ENCODE peak calls at places on chromosomes 16 and 17, in nine cellular contexts. D is CD4-positive, CD25-positive, alpha-beta regulatory T cell; U is CD8-positive, alpha-beta memory T cell; A is esophagus squamous epithelium; M is kidney; F is osteoblast; P is transverse colon; O is iPS DF 6.9; Z is MM.1S. T is an unnamed sample.
A peak's percentile ranks its signal among the peaks of the same experiment; 100 is the strongest.

GRCh38 chr17:57809879-57810278 is 40.0 kb downstream of the MRPS23 start:
- DNase-seq in D (no peak), U (no peak), A (no peak), M (no peak), F (no peak), P (no peak), O (no peak), Z (no peak), T (no peak)

GRCh38 chr16:64152010-64152767 is 969.7 kb downstream of the CDH11 start:
- DNase-seq in D (no peak), U (no peak), A (no peak), M (no peak), F (peak; percentile 5), P (no peak), O (no peak), Z (no peak), T (no peak)

GRCh38 chr17:34637041-34637547 is 57.7 kb downstream of the TMEM132E start:
- DNase-seq in D (no peak), U (no peak), A (no peak), M (no peak), F (no peak), P (no peak), O (no peak), Z (no peak), T (no peak)

GRCh38 chr16:29198731-29199521 is 207.6 kb downstream of the NPIPB11 start:
- DNase-seq in D (no peak), U (no peak), A (no peak), M (peak; percentile 71), F (no peak), P (peak; percentile 7), O (no peak), Z (no peak), T (peak; percentile 31)

GRCh38 chr17:79988163-79988971 is 47.3 kb downstream of the TBC1D16 start:
- DNase-seq in D (no peak), U (no peak), A (no peak), M (peak; percentile 86), F (peak; percentile 98), P (peak; percentile 61), O (no peak), Z (no peak), T (peak; percentile 86)

GRCh38 chr17:65074778-65075250 is 18.3 kb upstream of the GNA13 start:
- DNase-seq in D (no peak), U (no peak), A (no peak), M (peak; percentile 81), F (peak; percentile 65), P (peak; percentile 60), O (no peak), Z (no peak), T (peak; percentile 72)

GRCh38 chr17:27762527-27763305 is 37.6 kb downstream of the NOS2 start:
- DNase-seq in D (peak; percentile 18), U (no peak), A (no peak), M (peak; percentile 25), F (no peak), P (no peak), O (no peak), Z (peak; percentile 35), T (no peak)

GRCh38 chr17:60059082-60059481 is 19.6 kb downstream of the HEATR6 start:
- DNase-seq in D (no peak), U (no peak), A (no peak), M (no peak), F (no peak), P (no peak), O (no peak), Z (no peak), T (no peak)

GRCh38 chr16:78788276-78788675 is 688.8 kb downstream of the WWOX start:
- DNase-seq in D (no peak), U (no peak), A (no peak), M (no peak), F (no peak), P (no peak), O (no peak), Z (no peak), T (no peak)

GRCh38 chr16:56866955-56867830 is 2.2 kb downstream of the SLC12A3 start:
- DNase-seq in D (peak; percentile 77), U (peak; percentile 55), A (no peak), M (no peak), F (peak; percentile 95), P (peak; percentile 37), O (no peak), Z (peak; percentile 65), T (no peak)

GRCh38 chr17:39926588-39927100 is 757 bp downstream of the ORMDL3 start:
- DNase-seq in D (peak; percentile 89), U (peak; percentile 52), A (no peak), M (peak; percentile 85), F (peak; percentile 86), P (peak; percentile 60), O (peak; percentile 22), Z (peak; percentile 70), T (no peak)

GRCh38 chr17:17783121-17783824 is 53.5 kb downstream of the SREBF1 start:
- DNase-seq in D (peak; percentile 77), U (peak; percentile 62), A (no peak), M (peak; percentile 90), F (no peak), P (peak; percentile 60), O (no peak), Z (peak; percentile 71), T (no peak)

GRCh38 chr16:86027366-86028126 is 128.6 kb downstream of the IRF8 start:
- DNase-seq in D (no peak), U (no peak), A (no peak), M (peak; percentile 28), F (no peak), P (peak; percentile 53), O (no peak), Z (no peak), T (no peak)

GRCh38 chr16:75054556-75054947 is 55.7 kb downstream of the ZNRF1 start:
- DNase-seq in D (no peak), U (no peak), A (no peak), M (no peak), F (no peak), P (no peak), O (no peak), Z (no peak), T (no peak)
- H3K4me1 ChIP-seq in D (no peaks in the 10 kb centered on the region), U (no peaks in the 10 kb centered on the region), A (peaks cover 55% of the 10 kb centered on the region), M (peaks cover 14% of the 10 kb centered on the region), F (peaks cover 5% of the 10 kb centered on the region), P (peaks cover 19% of the 10 kb centered on the region), O (no peaks in the 10 kb centered on the region), Z (no peaks in the 10 kb centered on the region), T (peaks cover 8% of the 10 kb centered on the region)

GRCh38 chr16:87834668-87835473 is 34.4 kb downstream of the SLC7A5 start:
- DNase-seq in D (no peak), U (no peak), A (no peak), M (no peak), F (no peak), P (no peak), O (no peak), Z (no peak), T (peak; percentile 92)
- H3K36me3 ChIP-seq in D (peaks cover 67% of the 10 kb centered on the region), U (peaks cover 12% of the 10 kb centered on the region), A (peaks cover 5% of the 10 kb centered on the region), M (no peaks in the 10 kb centered on the region), F (peaks cover 93% of the 10 kb centered on the region), P (no peaks in the 10 kb centered on the region), O (peaks cover 73% of the 10 kb centered on the region), Z (no peaks in the 10 kb centered on the region), T (peaks cover 99% of the 10 kb centered on the region)

GRCh38 chr16:23286131-23286532 is 16.0 kb upstream of the SCNN1B start:
- DNase-seq in D (no peak), U (no peak), A (no peak), M (no peak), F (peak; percentile 74), P (no peak), O (no peak), Z (no peak), T (no peak)

GRCh38 chr16:23284584-23284983 is 17.5 kb upstream of the SCNN1B start:
- DNase-seq in D (no peak), U (no peak), A (no peak), M (no peak), F (no peak), P (no peak), O (no peak), Z (no peak), T (no peak)

GRCh38 chr16:23280483-23280967 is 21.6 kb upstream of the SCNN1B start:
- DNase-seq in D (no peak), U (no peak), A (no peak), M (no peak), F (no peak), P (no peak), O (no peak), Z (no peak), T (no peak)

GRCh38 chr16:23282508-23282907 is 19.6 kb upstream of the SCNN1B start:
- DNase-seq in D (no peak), U (no peak), A (no peak), M (no peak), F (no peak), P (no peak), O (no peak), Z (no peak), T (no peak)

DNA sequence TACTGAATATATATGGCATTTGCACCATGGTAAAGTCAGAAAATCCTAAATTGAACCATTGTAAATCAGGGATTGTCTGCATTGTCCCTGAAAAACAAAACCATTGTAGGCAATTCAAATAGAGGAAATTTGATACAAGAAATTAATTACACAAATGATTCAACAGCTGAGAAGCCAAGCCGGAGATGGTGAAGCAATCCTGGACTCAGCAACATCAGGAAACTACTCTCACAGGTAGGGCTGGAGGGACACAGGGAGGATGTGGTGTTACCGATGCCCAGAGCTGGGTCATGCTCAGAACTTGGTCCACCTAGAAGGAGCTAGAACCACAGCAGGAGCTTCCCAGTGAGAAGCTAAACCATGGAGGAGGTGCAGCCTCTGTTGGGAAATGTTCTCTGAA is 18.5 kb upstream of the SCNN1B start:
- DNase-seq in D (no peak), U (no peak), A (no peak), M (no peak), F (no peak), P (no peak), O (no peak), Z (no peak), T (no peak)
- H3K27ac ChIP-seq in D (no peak overlapping the region), U (no peak overlapping the region), A (peak overlapping the region; percentile 90), M (no peak overlapping the region), F (no peak overlapping the region), P (no peak overlapping the region), O (no peak overlapping the region), Z (no peak overlapping the region), T (no peak overlapping the region)

GRCh38 chr17:38603786-38604478 is 1.8 kb downstream of the SRCIN1 start:
- DNase-seq in D (no peak), U (no peak), A (no peak), M (no peak), F (peak; percentile 56), P (no peak), O (no peak), Z (no peak), T (no peak)
- H3K4me1 ChIP-seq in D (peaks cover 17% of the 10 kb centered on the region), U (peaks cover 9% of the 10 kb centered on the region), A (peaks cover 37% of the 10 kb centered on the region), M (peaks cover 10% of the 10 kb centered on the region), F (no peaks in the 10 kb centered on the region), P (peaks cover 37% of the 10 kb centered on the region), O (peaks cover 38% of the 10 kb centered on the region), Z (peaks cover 6% of the 10 kb centered on the region), T (peaks cover 5% of the 10 kb centered on the region)

DNA sequence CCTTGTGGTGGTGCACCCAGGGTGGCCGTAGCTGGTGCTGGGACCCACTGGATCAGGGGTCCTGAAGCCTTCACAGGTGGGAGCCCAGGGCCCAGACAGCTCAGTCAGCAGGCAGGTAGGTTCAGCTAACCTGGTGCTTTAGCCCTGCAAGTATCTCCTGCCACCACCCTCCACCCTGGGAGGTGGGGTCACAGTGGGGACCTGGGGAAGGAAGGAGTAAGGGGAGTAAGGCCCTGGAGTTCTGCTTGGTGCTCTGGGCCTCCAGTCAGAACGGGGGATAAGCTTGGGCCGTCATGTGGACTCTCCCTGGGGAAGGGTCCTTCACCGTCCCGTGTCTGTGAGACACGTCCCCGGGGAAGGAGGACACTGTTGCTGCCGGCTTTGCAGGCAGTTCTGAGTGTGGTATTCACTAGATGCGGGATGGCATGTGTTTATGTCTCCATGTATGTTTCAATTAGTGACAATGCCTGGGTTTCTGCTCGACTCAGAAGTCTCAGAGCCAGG is 20.7 kb downstream of the SGSM2 start:
- DNase-seq in D (no peak), U (no peak), A (no peak), M (peak; percentile 54), F (peak; percentile 27), P (no peak), O (no peak), Z (no peak), T (no peak)
- H3K36me3 ChIP-seq in D (no peaks in the 10 kb centered on the region), U (peaks cover 5% of the 10 kb centered on the region), A (peaks cover 4% of the 10 kb centered on the region), M (peaks cover 4% of the 10 kb centered on the region), F (no peaks in the 10 kb centered on the region), P (no peaks in the 10 kb centered on the region), O (peaks cover 3% of the 10 kb centered on the region), Z (no peaks in the 10 kb centered on the region), T (no peaks in the 10 kb centered on the region)

T was measured in SJSA1.